ENCODE peak calls at places on chromosome 16, in nine cellular contexts. One of them, this sample, is unnamed.

GRCh38 chr16:11276143-11276879 is at the start of gene PRM2:
- DNase-seq in tibial nerve: no peak
- DNase-seq in A549: no peak
- DNase-seq in heart left ventricle: no peak
- DNase-seq in breast epithelium: no peak
- DNase-seq in Peyer's patch: no peak
- DNase-seq in lower leg skin: no peak
- DNase-seq in adrenal gland: no peak
- DNase-seq in HCT116: no peak
- DNase-seq in this sample: no peak

GRCh38 chr16:14608111-14608566 is 21.9 kb downstream of the PARN start:
- DNase-seq in tibial nerve: no peak
- DNase-seq in A549: no peak
- DNase-seq in heart left ventricle: no peak
- DNase-seq in breast epithelium: no peak
- DNase-seq in Peyer's patch: no peak
- DNase-seq in lower leg skin: no peak
- DNase-seq in adrenal gland: no peak
- DNase-seq in HCT116: no peak
- DNase-seq in this sample: no peak

GRCh38 chr16:15976225-15976812 is 26.9 kb downstream of the ABCC1 start:
- DNase-seq in tibial nerve: no peak
- DNase-seq in A549: no peak
- DNase-seq in heart left ventricle: no peak
- DNase-seq in breast epithelium: no peak
- DNase-seq in Peyer's patch: no peak
- DNase-seq in lower leg skin: no peak
- DNase-seq in adrenal gland: no peak
- DNase-seq in HCT116: no peak
- DNase-seq in this sample: no peak

GRCh38 chr16:66824006-66824405 is 6.8 kb downstream of the NAE1 start:
- DNase-seq in tibial nerve: no peak
- DNase-seq in A549: no peak
- DNase-seq in heart left ventricle: no peak
- DNase-seq in breast epithelium: no peak
- DNase-seq in Peyer's patch: no peak
- DNase-seq in lower leg skin: no peak
- DNase-seq in adrenal gland: no peak
- DNase-seq in HCT116: no peak
- DNase-seq in this sample: no peak

GRCh38 chr16:81491522-81492188 is 47.0 kb downstream of the CMIP start:
- DNase-seq in tibial nerve: no peak
- DNase-seq in A549: no peak
- DNase-seq in heart left ventricle: no peak
- DNase-seq in breast epithelium: no peak
- DNase-seq in Peyer's patch: no peak
- DNase-seq in lower leg skin: no peak
- DNase-seq in adrenal gland: no peak
- DNase-seq in HCT116: no peak
- DNase-seq in this sample: no peak

GRCh38 chr16:10642964-10643363 is 51.8 kb downstream of the TEKT5 start:
- DNase-seq in tibial nerve: no peak
- DNase-seq in A549: no peak
- DNase-seq in heart left ventricle: no peak
- DNase-seq in breast epithelium: no peak
- DNase-seq in Peyer's patch: no peak
- DNase-seq in lower leg skin: no peak
- DNase-seq in adrenal gland: no peak
- DNase-seq in HCT116: no peak
- DNase-seq in this sample: no peak

GRCh38 chr16:83992624-83993023 is 24.6 kb downstream of the NECAB2 start:
- DNase-seq in tibial nerve: peak
- DNase-seq in A549: no peak
- DNase-seq in heart left ventricle: peak
- DNase-seq in breast epithelium: peak
- DNase-seq in Peyer's patch: no peak
- DNase-seq in lower leg skin: no peak
- DNase-seq in adrenal gland: peak
- DNase-seq in HCT116: no peak
- DNase-seq in this sample: peak

GRCh38 chr16:52408197-52408845 is 138.6 kb downstream of the TOX3 start:
- DNase-seq in tibial nerve: no peak
- DNase-seq in A549: no peak
- DNase-seq in heart left ventricle: no peak
- DNase-seq in breast epithelium: no peak
- DNase-seq in Peyer's patch: no peak
- DNase-seq in lower leg skin: no peak
- DNase-seq in adrenal gland: no peak
- DNase-seq in HCT116: no peak
- DNase-seq in this sample: no peak

GRCh38 chr16:52629296-52629695 is 82.4 kb upstream of the TOX3 start:
- DNase-seq in tibial nerve: no peak
- DNase-seq in A549: no peak
- DNase-seq in heart left ventricle: no peak
- DNase-seq in breast epithelium: no peak
- DNase-seq in Peyer's patch: no peak
- DNase-seq in lower leg skin: no peak
- DNase-seq in adrenal gland: no peak
- DNase-seq in HCT116: no peak
- DNase-seq in this sample: no peak

GRCh38 chr16:693766-694165 is 3.6 kb upstream of the WDR24 start:
- DNase-seq in tibial nerve: no peak
- DNase-seq in A549: no peak
- DNase-seq in heart left ventricle: no peak
- DNase-seq in breast epithelium: no peak
- DNase-seq in Peyer's patch: no peak
- DNase-seq in lower leg skin: no peak
- DNase-seq in adrenal gland: no peak
- DNase-seq in HCT116: no peak
- DNase-seq in this sample: no peak

GRCh38 chr16:12095275-12096161 is 119.0 kb downstream of the SNX29 start:
- DNase-seq in tibial nerve: peak
- DNase-seq in A549: peak
- DNase-seq in heart left ventricle: peak
- DNase-seq in breast epithelium: no peak
- DNase-seq in Peyer's patch: peak
- DNase-seq in lower leg skin: peak
- DNase-seq in adrenal gland: peak
- DNase-seq in HCT116: peak
- DNase-seq in this sample: peak

GRCh38 chr16:14289692-14290340 is 218.7 kb downstream of the MRTFB start:
- DNase-seq in tibial nerve: no peak
- DNase-seq in A549: peak
- DNase-seq in heart left ventricle: no peak
- DNase-seq in breast epithelium: no peak
- DNase-seq in Peyer's patch: no peak
- DNase-seq in lower leg skin: peak
- DNase-seq in adrenal gland: no peak
- DNase-seq in HCT116: peak
- DNase-seq in this sample: no peak

GRCh38 chr16:12535535-12536411 is 267.9 kb downstream of the CPPED1 start:
- DNase-seq in tibial nerve: no peak
- DNase-seq in A549: no peak
- DNase-seq in heart left ventricle: no peak
- DNase-seq in breast epithelium: no peak
- DNase-seq in Peyer's patch: no peak
- DNase-seq in lower leg skin: no peak
- DNase-seq in adrenal gland: no peak
- DNase-seq in HCT116: no peak
- DNase-seq in this sample: no peak

GRCh38 chr16:69311533-69312388 is 611 bp downstream of the VPS4A start:
- DNase-seq in tibial nerve: no peak
- DNase-seq in A549: peak
- DNase-seq in heart left ventricle: peak
- DNase-seq in breast epithelium: peak
- DNase-seq in Peyer's patch: peak
- DNase-seq in lower leg skin: peak
- DNase-seq in adrenal gland: peak
- DNase-seq in HCT116: no peak
- DNase-seq in this sample: no peak

GRCh38 chr16:69307856-69308255 is 3.3 kb upstream of the VPS4A start:
- DNase-seq in tibial nerve: no peak
- DNase-seq in A549: no peak
- DNase-seq in heart left ventricle: no peak
- DNase-seq in breast epithelium: no peak
- DNase-seq in Peyer's patch: no peak
- DNase-seq in lower leg skin: no peak
- DNase-seq in adrenal gland: no peak
- DNase-seq in HCT116: no peak
- DNase-seq in this sample: no peak

GRCh38 chr16:69309316-69309715 is 1.8 kb upstream of the VPS4A start:
- DNase-seq in tibial nerve: peak
- DNase-seq in A549: no peak
- DNase-seq in heart left ventricle: no peak
- DNase-seq in breast epithelium: no peak
- DNase-seq in Peyer's patch: peak
- DNase-seq in lower leg skin: peak
- DNase-seq in adrenal gland: no peak
- DNase-seq in HCT116: no peak
- DNase-seq in this sample: no peak

GRCh38 chr16:69311115-69311532 is at the start of gene VPS4A:
- DNase-seq in tibial nerve: peak
- DNase-seq in A549: peak
- DNase-seq in heart left ventricle: peak
- DNase-seq in breast epithelium: peak
- DNase-seq in Peyer's patch: peak
- DNase-seq in lower leg skin: peak
- DNase-seq in adrenal gland: peak
- DNase-seq in HCT116: peak
- DNase-seq in this sample: peak

DNA sequence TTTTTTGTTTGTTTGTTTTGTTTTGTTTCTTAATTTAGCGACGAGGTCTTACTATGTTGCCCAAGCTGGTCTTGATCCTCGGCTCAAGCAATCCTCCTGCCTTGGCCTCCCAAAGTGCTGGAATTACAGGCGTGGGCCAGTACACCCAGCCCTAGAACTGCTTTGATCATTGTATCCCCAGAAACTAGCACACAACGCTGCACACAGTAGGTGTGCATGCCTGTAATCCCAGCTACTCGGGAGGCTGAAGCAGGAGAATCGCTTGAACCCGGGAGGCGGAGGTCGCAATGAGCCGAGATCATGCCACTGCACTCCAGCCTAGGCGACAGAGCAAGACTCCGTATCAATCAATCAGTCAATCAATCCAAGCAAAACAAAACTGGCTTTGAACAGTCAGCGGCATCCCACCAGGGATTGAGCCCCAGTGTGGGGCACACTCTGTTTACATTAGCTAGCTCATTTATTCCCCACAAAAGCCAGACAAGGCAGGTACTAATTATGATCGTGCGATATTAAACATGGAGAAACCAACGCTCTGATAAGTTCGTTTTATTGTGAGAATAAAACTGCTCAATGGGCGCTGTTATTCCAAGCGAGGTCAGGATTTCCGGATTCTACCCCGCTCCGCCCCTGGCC is 553 bp upstream of the VPS4A start:
- DNase-seq in tibial nerve: no peak
- DNase-seq in A549: no peak
- DNase-seq in heart left ventricle: no peak
- DNase-seq in breast epithelium: no peak
- DNase-seq in Peyer's patch: peak
- DNase-seq in lower leg skin: no peak
- DNase-seq in adrenal gland: peak
- DNase-seq in HCT116: no peak
- DNase-seq in this sample: no peak
- TF ChIP-seq POLR2A in tibial nerve: no peak
- TF ChIP-seq POLR2A in A549: no peak
- TF ChIP-seq POLR2A in heart left ventricle: no peak
- TF ChIP-seq POLR2A in breast epithelium: no peak
- TF ChIP-seq POLR2A in Peyer's patch: no peak
- TF ChIP-seq POLR2A in lower leg skin: no peak
- TF ChIP-seq POLR2A in adrenal gland: no peak
- TF ChIP-seq POLR2A in HCT116: no peak
- TF ChIP-seq POLR2A in this sample: no peak

GRCh38 chr16:63618896-63619295 is 1503.0 kb downstream of the CDH11 start:
- DNase-seq in tibial nerve: no peak
- DNase-seq in A549: no peak
- DNase-seq in heart left ventricle: no peak
- DNase-seq in breast epithelium: no peak
- DNase-seq in Peyer's patch: no peak
- DNase-seq in lower leg skin: no peak
- DNase-seq in adrenal gland: no peak
- DNase-seq in HCT116: no peak
- DNase-seq in this sample: no peak
- H3K4me3 ChIP-seq in tibial nerve: no peak
- H3K4me3 ChIP-seq in A549: no peak
- H3K4me3 ChIP-seq in heart left ventricle: no peak
- H3K4me3 ChIP-seq in breast epithelium: no peak
- H3K4me3 ChIP-seq in Peyer's patch: no peak
- H3K4me3 ChIP-seq in lower leg skin: no peak
- H3K4me3 ChIP-seq in adrenal gland: no peak
- H3K4me3 ChIP-seq in HCT116: no peak
- H3K4me3 ChIP-seq in this sample: no peak

DNA sequence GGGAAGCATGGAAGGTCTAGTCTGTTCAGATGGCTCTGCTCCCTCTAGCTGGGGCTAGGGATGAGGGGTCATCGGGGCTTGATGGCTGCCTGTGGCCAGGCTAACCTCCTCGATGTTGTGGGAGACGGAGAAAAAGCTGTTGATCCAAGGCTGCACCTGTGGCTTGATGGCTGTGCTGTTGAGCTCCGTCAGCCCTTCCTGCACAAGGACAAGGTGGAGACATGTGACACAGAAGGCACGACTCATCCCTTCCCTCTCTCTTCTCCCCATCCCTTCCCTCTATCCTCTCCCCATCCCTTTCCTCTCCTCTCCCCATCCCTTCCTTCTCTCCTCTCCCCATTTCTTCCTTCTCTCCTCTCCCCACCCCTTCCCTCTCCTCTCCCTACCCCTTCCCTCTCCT is 28.2 kb downstream of the FCSK start:
- DNase-seq in tibial nerve: no peak
- DNase-seq in A549: no peak
- DNase-seq in heart left ventricle: peak
- DNase-seq in breast epithelium: no peak
- DNase-seq in Peyer's patch: no peak
- DNase-seq in lower leg skin: no peak
- DNase-seq in adrenal gland: no peak
- DNase-seq in HCT116: no peak
- DNase-seq in this sample: no peak
- TF ChIP-seq CTCF in tibial nerve: no peak
- TF ChIP-seq CTCF in A549: no peak
- TF ChIP-seq CTCF in heart left ventricle: no peak
- TF ChIP-seq CTCF in breast epithelium: no peak
- TF ChIP-seq CTCF in Peyer's patch: no peak
- TF ChIP-seq CTCF in lower leg skin: no peak
- TF ChIP-seq CTCF in adrenal gland: no peak
- TF ChIP-seq CTCF in HCT116: no peak
- TF ChIP-seq CTCF in this sample: no peak

DNA sequence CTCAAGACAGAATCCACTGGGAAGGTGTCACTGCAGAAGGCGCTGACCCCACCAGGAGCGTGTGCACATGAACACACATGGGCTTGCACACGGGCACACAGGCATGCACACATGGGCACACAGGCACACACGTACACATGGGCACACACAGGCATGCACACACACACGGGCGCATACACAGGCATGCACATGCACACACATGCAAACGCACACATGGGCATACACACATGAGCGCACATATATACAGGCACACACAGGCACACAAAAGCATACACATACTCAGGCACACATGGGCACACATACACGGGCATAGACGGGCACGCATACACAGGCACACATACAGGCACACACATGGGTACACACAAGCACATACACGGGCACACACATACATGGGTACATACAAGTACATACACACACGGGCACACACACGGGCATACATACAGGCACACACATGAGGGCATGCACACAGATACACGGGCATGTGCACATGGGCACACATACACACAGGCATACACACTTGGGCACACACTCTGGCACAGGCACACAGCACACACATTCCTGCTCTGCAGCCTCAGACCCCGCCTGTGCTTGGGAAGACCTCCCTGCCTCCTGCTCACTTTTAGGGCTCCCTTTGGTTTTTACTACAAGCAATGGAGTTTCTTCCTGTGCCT is 86.8 kb downstream of the ZNF778 start:
- DNase-seq in tibial nerve: no peak
- DNase-seq in A549: no peak
- DNase-seq in heart left ventricle: peak
- DNase-seq in breast epithelium: no peak
- DNase-seq in Peyer's patch: no peak
- DNase-seq in lower leg skin: no peak
- DNase-seq in adrenal gland: no peak
- DNase-seq in HCT116: no peak
- DNase-seq in this sample: no peak
- TF ChIP-seq POLR2A in tibial nerve: no peak
- TF ChIP-seq POLR2A in A549: no peak
- TF ChIP-seq POLR2A in heart left ventricle: no peak
- TF ChIP-seq POLR2A in breast epithelium: no peak
- TF ChIP-seq POLR2A in Peyer's patch: no peak
- TF ChIP-seq POLR2A in lower leg skin: no peak
- TF ChIP-seq POLR2A in adrenal gland: no peak
- TF ChIP-seq POLR2A in HCT116: no peak
- TF ChIP-seq POLR2A in this sample: no peak

This sample was measured in uterus.